ENCODE peak calls at places on chromosomes 13 and 19, in four cellular contexts. One of them, this sample, is unnamed.
A peak's percentile ranks its signal among the peaks of the same experiment; 100 is the strongest.

GRCh38 chr13:44274838-44275237 is 98.8 kb upstream of the SERP2 start:
- DNase-seq in RCC 7860: no peak
- DNase-seq in NCI-H510A: no peak
- DNase-seq in activated CD4-positive, alpha-beta T cell treated with anti-CD3 and anti-CD28 coated beads for 24 hours: no peak
- DNase-seq in this sample: no peak

GRCh38 chr19:39937094-39937493 is 2.7 kb upstream of the FCGBP start:
- DNase-seq in RCC 7860: no peak
- DNase-seq in activated CD4-positive, alpha-beta T cell treated with anti-CD3 and anti-CD28 coated beads for 24 hours: peak; percentile 32
- DNase-seq in NCI-H510A: no peak
- DNase-seq in this sample: no peak

GRCh38 chr19:29842471-29843179 is 30.8 kb downstream of the CCNE1 start:
- DNase-seq in activated CD4-positive, alpha-beta T cell treated with anti-CD3 and anti-CD28 coated beads for 24 hours: no peak
- DNase-seq in RCC 7860: no peak
- DNase-seq in NCI-H510A: no peak
- DNase-seq in this sample: no peak

GRCh38 chr13:33743438-33744368 is 74.2 kb upstream of the RFC3 start:
- DNase-seq in RCC 7860: no peak
- DNase-seq in NCI-H510A: no peak
- DNase-seq in activated CD4-positive, alpha-beta T cell treated with anti-CD3 and anti-CD28 coated beads for 24 hours: no peak
- DNase-seq in this sample: no peak

GRCh38 chr19:39304701-39305571 is 8.7 kb downstream of the IFNL1 start:
- DNase-seq in RCC 7860: no peak
- DNase-seq in activated CD4-positive, alpha-beta T cell treated with anti-CD3 and anti-CD28 coated beads for 24 hours: no peak
- DNase-seq in NCI-H510A: no peak
- DNase-seq in this sample: no peak

GRCh38 chr19:47377801-47378200 is 28.7 kb downstream of the DHX34 start:
- DNase-seq in activated CD4-positive, alpha-beta T cell treated with anti-CD3 and anti-CD28 coated beads for 24 hours: no peak
- DNase-seq in RCC 7860: no peak
- DNase-seq in NCI-H510A: no peak
- DNase-seq in this sample: no peak

GRCh38 chr13:106521101-106521799 is 14.2 kb downstream of the EFNB2 start:
- DNase-seq in activated CD4-positive, alpha-beta T cell treated with anti-CD3 and anti-CD28 coated beads for 24 hours: no peak
- DNase-seq in NCI-H510A: peak; percentile 18
- DNase-seq in RCC 7860: no peak
- DNase-seq in this sample: no peak

GRCh38 chr13:90891329-90891728 is 456.2 kb upstream of the MIR17HG start:
- DNase-seq in NCI-H510A: no peak
- DNase-seq in activated CD4-positive, alpha-beta T cell treated with anti-CD3 and anti-CD28 coated beads for 24 hours: no peak
- DNase-seq in RCC 7860: no peak
- DNase-seq in this sample: no peak

GRCh38 chr19:1351324-1351947 is 32.3 kb upstream of the NDUFS7 start:
- DNase-seq in NCI-H510A: no peak
- DNase-seq in RCC 7860: no peak
- DNase-seq in activated CD4-positive, alpha-beta T cell treated with anti-CD3 and anti-CD28 coated beads for 24 hours: no peak
- DNase-seq in this sample: no peak

This sample was measured in NCI-H187 treated with DMSO at 0.1 percent for 48 hours.